ENCODE peak calls at places on chromosomes 2 and 18, in seven cellular contexts. L is neuronal stem cell, S is brain microvascular endothelial cell, T is neural progenitor cell, I is heart right ventricle, O is fibroblast of lung, A is RWPE2. X is an unnamed sample.
A peak's percentile ranks its signal among the peaks of the same experiment; 100 is the strongest.

GRCh38 chr18:47582055-47582454 is 330.6 kb upstream of the SKOR2 start:
- DNase-seq in S (no peak), I (no peak), L (no peak), T (peak; percentile 25), O (no peak), A (no peak), X (no peak)

GRCh38 chr18:75043478-75043877 is 165.5 kb downstream of the PTGR3 start:
- DNase-seq in I (no peak), S (no peak), A (no peak), O (no peak), L (no peak), T (no peak), X (no peak)

GRCh38 chr18:24346254-24346653 is 51.4 kb downstream of the OSBPL1A start:
- DNase-seq in A (no peak), T (no peak), O (no peak), I (no peak), S (no peak), L (no peak), X (no peak)

GRCh38 chr2:235042576-235043515 is 91.0 kb downstream of the SH3BP4 start:
- DNase-seq in I (no peak), S (no peak), L (no peak), T (no peak), A (no peak), O (no peak), X (no peak)

GRCh38 chr2:229520582-229521221 is 193.7 kb downstream of the DNER start:
- DNase-seq in T (no peak), L (no peak), O (no peak), S (no peak), I (no peak), A (no peak), X (no peak)

GRCh38 chr18:25831226-25831828 is 259.1 kb downstream of the SS18 start:
- DNase-seq in A (no peak), T (no peak), L (no peak), I (no peak), O (peak; percentile 53), S (no peak), X (no peak)

GRCh38 chr18:30999186-30999585 is 43.4 kb downstream of the DSC3 start:
- DNase-seq in L (no peak), A (no peak), I (no peak), O (no peak), S (no peak), T (no peak), X (no peak)

GRCh38 chr2:211453311-211453894 is 897.0 kb downstream of the CPS1 start:
- DNase-seq in O (no peak), I (no peak), S (no peak), T (no peak), A (no peak), L (no peak), X (no peak)

GRCh38 chr2:28327596-28327962 is 65.1 kb upstream of the FOSL2 start:
- DNase-seq in S (no peak), L (no peak), I (no peak), T (no peak), O (no peak), A (no peak), X (no peak)

DNA sequence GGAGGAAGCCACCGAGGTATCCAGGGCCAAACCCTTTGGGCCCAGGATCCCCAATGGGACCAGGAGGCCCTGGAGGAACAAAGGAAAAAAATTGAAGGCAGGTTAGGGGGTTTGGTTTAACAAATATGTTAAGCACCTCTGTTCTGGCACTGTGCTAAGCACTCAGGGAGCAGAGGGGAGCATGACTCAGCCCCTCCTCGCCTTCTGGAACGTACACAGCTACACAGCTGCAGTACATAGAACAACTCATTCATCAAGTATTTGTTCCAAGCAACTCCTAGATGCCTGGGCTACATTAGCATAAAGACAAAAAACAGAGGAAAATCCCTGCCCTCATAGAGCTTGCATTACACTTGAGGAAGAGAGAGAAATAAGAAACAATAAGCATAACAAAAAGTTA is 153.6 kb downstream of the COL4A4 start:
- DNase-seq in O (peak; percentile 73), L (no peak), T (no peak), I (no peak), A (no peak), S (peak; percentile 29), X (no peak)
- H3K4me3 ChIP-seq in O (no peak overlapping the region), L (no peak overlapping the region), T (no peak overlapping the region), I (no peak overlapping the region), A (no peak overlapping the region), S (no peak overlapping the region), X (no peak overlapping the region)

DNA sequence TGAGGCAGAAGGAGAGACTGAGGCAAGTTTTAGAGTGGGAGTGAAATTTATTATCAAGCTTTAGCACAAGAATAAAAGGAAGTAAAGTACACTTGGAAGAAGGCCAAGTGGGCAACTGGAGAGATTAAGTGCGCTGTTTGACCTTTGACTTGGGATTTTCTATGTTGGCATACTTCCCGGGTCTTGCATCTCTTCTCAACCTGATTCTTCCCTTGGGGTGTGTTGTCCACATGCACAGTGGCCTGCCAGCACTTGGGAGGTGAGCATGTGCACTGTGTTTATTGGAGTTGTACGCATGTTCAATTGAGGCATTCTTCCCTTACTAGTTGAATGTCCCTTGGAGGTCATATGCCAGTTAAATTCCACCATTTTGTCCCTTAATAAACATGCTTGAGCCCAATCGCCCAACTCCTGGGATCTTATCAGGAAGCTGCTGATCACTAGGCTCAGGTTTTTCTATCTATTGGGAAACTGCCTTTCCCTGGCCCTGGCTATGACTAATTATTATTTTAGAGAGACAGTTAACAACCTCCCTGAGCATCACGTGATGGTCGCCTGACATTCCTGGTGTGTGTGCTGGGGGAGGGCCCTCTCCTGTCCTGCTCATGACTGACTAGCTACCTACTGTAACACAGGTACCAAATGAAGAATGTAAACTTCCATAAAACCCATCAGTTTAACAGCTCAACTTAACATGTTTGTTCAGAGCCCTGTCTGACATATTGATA is 62.5 kb upstream of the RAPGEF4 start:
- DNase-seq in T (no peak), O (no peak), L (no peak), I (no peak), S (peak; percentile 58), A (peak; percentile 89), X (no peak)
- H3K27ac ChIP-seq in T (no peak overlapping the region), O (no peak overlapping the region), L (no peak overlapping the region), I (no peak overlapping the region), S (no peak overlapping the region), A (peak overlapping the region; percentile 75), X (no peak overlapping the region)

GRCh38 chr2:230956827-230957755 is 32.0 kb upstream of the GPR55 start:
- DNase-seq in L (peak; percentile 30), O (peak; percentile 65), T (peak; percentile 73), S (peak; percentile 43), A (no peak), I (no peak), X (peak; percentile 17)
- H3K4me3 ChIP-seq in L (peak overlapping the region; percentile 76), O (peak overlapping the region; percentile 10), T (peak overlapping the region; percentile 48), S (peak overlapping the region; percentile 44), A (peak overlapping the region; percentile 32), I (peak overlapping the region; percentile 10), X (peak overlapping the region; percentile 48)

GRCh38 chr18:2994603-2995432 is 18.1 kb downstream of the LPIN2 start:
- DNase-seq in A (no peak), S (no peak), T (no peak), O (no peak), I (no peak), L (no peak), X (peak; percentile 84)

GRCh38 chr18:2998644-2999043 is 14.3 kb downstream of the LPIN2 start:
- DNase-seq in S (no peak), A (no peak), I (no peak), O (no peak), T (no peak), L (no peak), X (no peak)

GRCh38 chr18:2997846-2998599 is 14.9 kb downstream of the LPIN2 start:
- DNase-seq in T (no peak), I (no peak), L (no peak), A (no peak), S (no peak), O (peak; percentile 28), X (no peak)

GRCh38 chr18:2994190-2994589 is 18.8 kb downstream of the LPIN2 start:
- DNase-seq in O (no peak), L (no peak), T (no peak), I (no peak), A (no peak), S (no peak), X (no peak)

DNA sequence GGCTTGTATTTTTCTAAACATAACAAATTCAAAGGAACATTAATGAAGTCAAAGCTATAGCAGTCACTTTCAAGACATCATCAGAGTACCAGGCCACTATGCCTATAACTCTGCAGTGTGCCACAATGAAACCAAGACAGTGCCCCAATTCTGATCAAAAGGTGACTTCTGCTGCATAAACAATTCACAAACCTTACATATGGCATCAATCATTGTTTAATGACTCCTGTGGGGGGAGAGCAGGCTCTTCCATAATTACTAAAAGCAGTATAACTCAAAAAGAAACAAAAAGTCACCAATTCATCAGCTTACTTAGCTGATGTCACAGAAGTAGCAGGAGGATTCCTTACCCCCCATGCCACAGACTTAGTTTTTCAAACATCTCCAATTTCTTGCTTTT is 15.5 kb downstream of the LPIN2 start:
- DNase-seq in I (no peak), T (no peak), A (no peak), L (no peak), O (no peak), S (no peak), X (no peak)
- H3K27ac ChIP-seq in I (peak overlapping the region; percentile 64), T (no peak overlapping the region), A (no peak overlapping the region), L (no peak overlapping the region), O (no peak overlapping the region), S (no peak overlapping the region), X (peak overlapping the region; percentile 47)

DNA sequence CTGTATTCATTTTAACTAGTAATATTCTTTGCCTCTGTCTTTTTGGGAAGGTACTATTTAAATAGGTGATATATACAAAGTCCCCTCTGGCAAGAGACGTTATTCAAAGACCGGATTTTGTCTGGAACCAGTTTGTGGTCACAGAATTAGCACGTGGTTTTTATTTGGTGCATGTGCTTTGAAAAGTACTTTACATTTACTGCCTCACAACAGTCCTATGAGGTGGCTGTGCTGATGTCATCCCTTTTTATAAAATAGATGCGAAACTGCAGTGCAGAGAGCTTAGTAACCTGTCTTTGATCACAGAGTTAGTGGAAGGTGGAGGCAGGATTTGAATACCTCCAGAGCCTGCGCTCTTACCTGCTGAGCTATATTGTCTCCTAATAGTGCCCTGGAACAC is 4.0 kb downstream of the LPIN1 start:
- DNase-seq in L (no peak), O (peak; percentile 36), S (no peak), A (no peak), T (no peak), I (no peak), X (peak; percentile 74)
- H3K4me3 ChIP-seq in L (no peak overlapping the region), O (no peak overlapping the region), S (no peak overlapping the region), A (no peak overlapping the region), T (no peak overlapping the region), I (no peak overlapping the region), X (no peak overlapping the region)

GRCh38 chr2:69667805-69668382 is 24.4 kb upstream of the AAK1 start:
- DNase-seq in L (no peak), A (peak; percentile 77), S (no peak), T (no peak), O (peak; percentile 53), I (no peak), X (no peak)
- H3K27ac ChIP-seq in L (no peak overlapping the region), A (peak overlapping the region; percentile 56), S (no peak overlapping the region), T (no peak overlapping the region), O (no peak overlapping the region), I (no peak overlapping the region), X (no peak overlapping the region)

X was measured in CD4-positive, alpha-beta memory T cell.